ENCODE peak calls at places on chromosomes 7 and 10, in eight cellular contexts. P is stimulated activated effector memory CD8-positive, alpha-beta T cell treated with anti-CD3 and anti-CD28 coated beads, Interleukin-12 subunit alpha, Interleukin-12 subunit beta, amount 100 ng/mL, for 72 hours; A is ascending aorta; U is head of caudate nucleus; D is epithelial cell of esophagus; O is spleen; N is non-pigmented ciliary epithelial cell; G is AG10803. H is an unnamed sample.
A peak's percentile ranks its signal among the peaks of the same experiment; 100 is the strongest.

GRCh38 chr7:79407351-79407750 is 46.1 kb downstream of the MAGI2 start:
- DNase-seq in D (no peak), A (no peak), O (no peak), P (no peak), N (no peak), G (no peak), U (no peak), H (no peak)

GRCh38 chr10:122139627-122140151 is 131.4 kb upstream of the BTBD16 start:
- DNase-seq in N (no peak), D (no peak), G (no peak), A (no peak), O (no peak), P (no peak), U (no peak), H (no peak)

GRCh38 chr10:122849900-122850605 is 4.4 kb upstream of the CUZD1 start:
- DNase-seq in D (peak; percentile 40), U (no peak), P (no peak), A (no peak), N (no peak), G (no peak), O (no peak), H (no peak)

GRCh38 chr7:43589728-43590127 is 6.8 kb downstream of the STK17A start:
- DNase-seq in O (no peak), A (no peak), D (no peak), N (no peak), G (no peak), P (no peak), U (no peak), H (no peak)

GRCh38 chr7:142771353-142771723 is 568 bp downstream of the PRSS2 start:
- DNase-seq in G (no peak), O (no peak), A (no peak), D (no peak), N (no peak), U (no peak), P (no peak), H (no peak)

GRCh38 chr7:157851501-157852067 is 514.8 kb downstream of the DNAJB6 start:
- DNase-seq in D (no peak), G (no peak), P (peak; percentile 64), O (peak; percentile 91), U (no peak), A (peak; percentile 15), N (no peak), H (no peak)

GRCh38 chr7:151405588-151405987 is 4.2 kb downstream of the WDR86 start:
- DNase-seq in D (no peak), O (no peak), U (no peak), A (no peak), N (no peak), G (no peak), P (no peak), H (no peak)

GRCh38 chr7:95608344-95609173 is 12.2 kb upstream of the PDK4 start:
- DNase-seq in N (peak; percentile 78), G (peak; percentile 98), A (peak; percentile 86), U (peak; percentile 53), O (peak; percentile 93), P (no peak), D (peak; percentile 94), H (peak; percentile 99)

GRCh38 chr7:13641699-13642098 is 347.8 kb downstream of the ETV1 start:
- DNase-seq in G (peak; percentile 44), N (peak; percentile 13), D (peak; percentile 9), P (no peak), U (no peak), O (no peak), A (no peak), H (no peak)

GRCh38 chr10:99945286-99945685 is 64.5 kb downstream of the DNMBP start:
- DNase-seq in U (no peak), D (peak; percentile 72), N (no peak), A (no peak), O (no peak), P (no peak), G (peak; percentile 89), H (no peak)

GRCh38 chr10:62580396-62580795 is 206.2 kb downstream of the ZNF365 start:
- DNase-seq in D (no peak), P (no peak), G (peak; percentile 77), N (no peak), A (no peak), O (no peak), U (no peak), H (no peak)

GRCh38 chr10:132776186-132776585 is 9.8 kb downstream of the NKX6-2 start:
- DNase-seq in A (no peak), U (no peak), D (no peak), O (no peak), P (no peak), G (no peak), N (no peak), H (no peak)

GRCh38 chr7:150800576-150801241 is at the start of gene TMEM176A:
- DNase-seq in N (no peak), O (no peak), D (no peak), P (no peak), U (no peak), A (no peak), G (no peak), H (peak; percentile 68)

GRCh38 chr7:2085804-2086203 is 146.9 kb downstream of the MAD1L1 start:
- DNase-seq in G (no peak), U (no peak), A (no peak), O (no peak), D (no peak), P (no peak), N (no peak), H (no peak)

GRCh38 chr7:140972876-140973829 is 41.6 kb downstream of the MRPS33 start:
- DNase-seq in N (no peak), P (no peak), G (no peak), D (peak; percentile 14), U (no peak), A (no peak), O (no peak), H (no peak)

GRCh38 chr7:24778543-24779282 is 21.4 kb upstream of the GSDME start:
- DNase-seq in N (no peak), P (no peak), D (peak; percentile 52), O (no peak), U (no peak), G (peak; percentile 95), A (peak; percentile 33), H (no peak)

GRCh38 chr7:71846160-71846559 is 566.0 kb downstream of the CALN1 start:
- DNase-seq in P (no peak), U (no peak), D (no peak), G (no peak), N (no peak), A (no peak), O (no peak), H (no peak)

H was measured in coronary artery.